ENCODE peak calls at places on chromosomes 1 and 21, in ten cellular contexts. O, N, E, I, Y, S, R, C, B and K are unnamed samples.

GRCh38 chr1:62362061-62362951 is 43.1 kb upstream of the KANK4 start:
- DNase-seq in O (no peak), N (no peak), E (no peak), I (no peak), Y (no peak), S (no peak), R (no peak), C (no peak), B (no peak), K (no peak)

GRCh38 chr21:20783611-20784010 is 214.6 kb upstream of the NCAM2 start:
- DNase-seq in O (no peak), N (no peak), E (no peak), I (no peak), Y (no peak), S (no peak), R (peak), C (no peak), B (no peak), K (no peak)

GRCh38 chr1:52413410-52414104 is 9.2 kb downstream of the PRPF38A start:
- DNase-seq in O (peak), N (peak), E (no peak), I (no peak), Y (no peak), S (no peak), R (peak), C (no peak), B (no peak), K (no peak)

GRCh38 chr21:26739189-26739588 is 106.0 kb downstream of the ADAMTS1 start:
- DNase-seq in O (peak), N (no peak), E (no peak), I (no peak), Y (no peak), S (no peak), R (peak), C (no peak), B (no peak), K (no peak)

GRCh38 chr1:111842411-111842810 is 86.7 kb downstream of the DDX20 start:
- DNase-seq in O (no peak), N (no peak), E (no peak), I (no peak), Y (no peak), S (no peak), R (no peak), C (no peak), B (no peak), K (no peak)

GRCh38 chr1:184684285-184685077 is 70.2 kb downstream of the EDEM3 start:
- DNase-seq in O (peak), N (no peak), E (no peak), I (no peak), Y (no peak), S (no peak), R (peak), C (no peak), B (no peak), K (no peak)

GRCh38 chr1:29256979-29257804 is 20.9 kb downstream of the PTPRU start:
- DNase-seq in O (peak), N (no peak), E (peak), I (no peak), Y (no peak), S (no peak), R (peak), C (no peak), B (no peak), K (no peak)

GRCh38 chr1:190551638-190552037 is 74.0 kb upstream of the BRINP3 start:
- DNase-seq in O (no peak), N (no peak), E (no peak), I (no peak), Y (no peak), S (no peak), R (no peak), C (no peak), B (no peak), K (no peak)

GRCh38 chr21:22346576-22346975 is 1348.4 kb downstream of the NCAM2 start:
- DNase-seq in O (no peak), N (no peak), E (no peak), I (no peak), Y (no peak), S (no peak), R (no peak), C (no peak), B (no peak), K (no peak)

GRCh38 chr1:235093013-235093618 is 35.5 kb downstream of the TOMM20 start:
- DNase-seq in O (peak), N (no peak), E (no peak), I (peak), Y (peak), S (no peak), R (peak), C (no peak), B (no peak), K (no peak)

GRCh38 chr1:27106561-27107323 is 48.2 kb downstream of the SLC9A1 start:
- DNase-seq in O (no peak), N (no peak), E (no peak), I (no peak), Y (no peak), S (peak), R (no peak), C (no peak), B (no peak), K (no peak)

GRCh38 chr1:214438059-214438458 is 113.3 kb downstream of the PTPN14 start:
- DNase-seq in O (no peak), N (no peak), E (peak), I (no peak), Y (peak), S (no peak), R (no peak), C (no peak), B (no peak), K (no peak)

GRCh38 chr1:87399264-87399663 is 70.6 kb downstream of the LMO4 start:
- DNase-seq in O (no peak), N (no peak), E (no peak), I (no peak), Y (no peak), S (no peak), R (peak), C (no peak), B (no peak), K (no peak)

GRCh38 chr1:204584699-204585372 is 68.6 kb downstream of the MDM4 start:
- DNase-seq in O (no peak), N (no peak), E (no peak), I (no peak), Y (no peak), S (peak), R (no peak), C (no peak), B (no peak), K (no peak)

GRCh38 chr1:45329445-45329844 is 2.8 kb downstream of the HPDL start:
- DNase-seq in O (no peak), N (no peak), E (no peak), I (no peak), Y (no peak), S (no peak), R (no peak), C (no peak), B (no peak), K (no peak)

GRCh38 chr1:235989105-235989504 is 75.8 kb downstream of the NID1 start:
- DNase-seq in O (no peak), N (no peak), E (no peak), I (no peak), Y (no peak), S (no peak), R (no peak), C (no peak), B (no peak), K (no peak)

GRCh38 chr21:34704119-34704518 is 35.3 kb downstream of the CLIC6 start:
- DNase-seq in O (peak), N (no peak), E (no peak), I (no peak), Y (no peak), S (no peak), R (peak), C (no peak), B (no peak), K (no peak)

GRCh38 chr1:217109928-217110327 is 386.7 kb upstream of the ESRRG start:
- DNase-seq in O (no peak), N (no peak), E (no peak), I (no peak), Y (no peak), S (no peak), R (no peak), C (no peak), B (no peak), K (no peak)

GRCh38 chr1:190170321-190170720 is 307.3 kb downstream of the BRINP3 start:
- DNase-seq in O (peak), N (no peak), E (no peak), I (no peak), Y (no peak), S (no peak), R (peak), C (no peak), B (no peak), K (no peak)

GRCh38 chr1:117365350-117366280 is 1.6 kb upstream of the MAN1A2 start:
- DNase-seq in O (peak), N (no peak), E (no peak), I (no peak), Y (no peak), S (no peak), R (peak), C (no peak), B (no peak), K (no peak)

GRCh38 chr1:172498858-172499257 is 34.1 kb upstream of the SUCO start:
- DNase-seq in O (no peak), N (no peak), E (no peak), I (no peak), Y (no peak), S (no peak), R (no peak), C (no peak), B (no peak), K (no peak)

GRCh38 chr1:2545754-2546514 is 10.2 kb upstream of the TNFRSF14 start:
- DNase-seq in O (peak), N (no peak), E (peak), I (peak), Y (peak), S (peak), R (peak), C (no peak), B (peak), K (peak)

GRCh38 chr21:34345091-34345871 is 18.5 kb upstream of the KCNE2 start:
- DNase-seq in O (peak), N (no peak), E (no peak), I (no peak), Y (no peak), S (no peak), R (peak), C (no peak), B (no peak), K (no peak)

GRCh38 chr1:222195857-222196256 is 352.0 kb downstream of the HHIPL2 start:
- DNase-seq in O (no peak), N (no peak), E (no peak), I (no peak), Y (no peak), S (no peak), R (no peak), C (no peak), B (no peak), K (no peak)

GRCh38 chr1:57017201-57017600 is 51.4 kb upstream of the C8B start:
- DNase-seq in O (no peak), N (no peak), E (no peak), I (peak), Y (no peak), S (no peak), R (peak), C (no peak), B (no peak), K (no peak)

GRCh38 chr1:225865514-225865913 is 16.7 kb downstream of the TMEM63A start:
- DNase-seq in O (no peak), N (no peak), E (no peak), I (no peak), Y (no peak), S (no peak), R (no peak), C (no peak), B (no peak), K (no peak)

GRCh38 chr1:7378346-7379130 is 392.6 kb upstream of the VAMP3 start:
- DNase-seq in O (no peak), N (no peak), E (no peak), I (no peak), Y (no peak), S (no peak), R (no peak), C (no peak), B (no peak), K (no peak)

GRCh38 chr1:23553896-23554480 is 5.3 kb downstream of the ID3 start:
- DNase-seq in O (no peak), N (no peak), E (no peak), I (no peak), Y (no peak), S (no peak), R (no peak), C (no peak), B (no peak), K (no peak)

GRCh38 chr1:23555225-23555801 is 4.0 kb downstream of the ID3 start:
- DNase-seq in O (peak), N (no peak), E (no peak), I (no peak), Y (no peak), S (no peak), R (peak), C (no peak), B (no peak), K (no peak)

GRCh38 chr1:23553206-23553895 is 6.0 kb downstream of the ID3 start:
- DNase-seq in O (no peak), N (no peak), E (no peak), I (no peak), Y (no peak), S (no peak), R (no peak), C (no peak), B (no peak), K (no peak)

GRCh38 chr1:23555949-23556640 is 3.2 kb downstream of the ID3 start:
- DNase-seq in O (peak), N (no peak), E (no peak), I (peak), Y (peak), S (no peak), R (peak), C (no peak), B (no peak), K (peak)

DNA sequence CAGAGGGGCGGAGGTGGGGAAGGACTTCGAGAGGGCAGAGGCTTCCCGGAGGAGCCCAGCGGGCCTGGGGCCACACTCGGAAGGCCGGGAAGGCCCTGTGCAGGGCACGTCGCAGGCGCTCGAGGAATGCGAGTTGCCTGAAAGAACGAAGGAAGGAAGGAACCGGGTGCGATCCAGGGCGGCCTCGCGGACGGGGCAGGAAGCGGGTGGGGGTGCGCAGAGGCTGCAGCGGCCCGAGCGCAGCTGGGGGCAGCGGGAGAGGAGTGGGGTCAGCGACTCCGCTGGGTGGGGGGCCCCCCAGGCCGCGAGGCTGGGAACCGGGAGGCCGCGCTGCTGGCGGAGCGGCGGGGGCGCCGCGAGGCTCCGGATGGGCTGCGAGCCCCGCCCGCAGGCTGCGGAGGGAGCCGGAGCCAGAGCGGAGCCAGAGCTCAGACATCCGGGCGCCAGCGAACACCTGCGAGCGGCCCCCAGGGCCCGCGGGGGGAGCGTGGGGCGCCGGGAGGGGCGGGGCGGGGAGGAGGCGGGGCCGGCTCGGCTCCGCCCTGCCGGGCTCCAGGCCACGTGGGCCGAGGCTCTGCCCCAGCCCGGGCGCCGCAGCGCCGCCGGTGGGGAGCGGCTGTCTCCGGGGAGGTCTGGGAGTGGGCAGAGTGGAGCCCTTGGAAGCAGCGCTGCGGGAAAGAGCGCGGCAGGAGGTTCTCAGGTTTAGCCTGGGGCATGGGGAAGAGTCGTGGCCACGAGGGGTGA is 4.6 kb downstream of the ID3 start:
- DNase-seq in O (peak), N (no peak), E (peak), I (peak), Y (peak), S (peak), R (peak), C (no peak), B (peak), K (no peak)
- TF ChIP-seq CTCF in O (peak), N (peak), E (no peak), I (peak), Y (no peak), S (peak), R (no peak), C (peak), B (peak), K (peak)

GRCh38 chr1:15390667-15391066 is 19.0 kb upstream of the EFHD2 start:
- DNase-seq in O (no peak), N (no peak), E (no peak), I (no peak), Y (no peak), S (no peak), R (no peak), C (no peak), B (no peak), K (no peak)
- TF ChIP-seq CTCF in O (no peak), N (no peak), E (no peak), I (no peak), Y (no peak), S (no peak), R (no peak), C (no peak), B (no peak), K (no peak)

GRCh38 chr1:155227261-155228095 is 19.0 kb downstream of the MTX1 start:
- DNase-seq in O (peak), N (peak), E (peak), I (peak), Y (peak), S (peak), R (peak), C (peak), B (peak), K (peak)
- TF ChIP-seq CTCF in O (no peak), N (no peak), E (no peak), I (no peak), Y (no peak), S (no peak), R (no peak), C (no peak), B (no peak), K (no peak)

GRCh38 chr1:48552903-48553626 is 81.1 kb upstream of the SPATA6 start:
- DNase-seq in O (no peak), N (no peak), E (no peak), I (no peak), Y (no peak), S (no peak), R (no peak), C (no peak), B (no peak), K (no peak)

GRCh38 chr1:48560114-48560513 is 88.1 kb upstream of the SPATA6 start:
- DNase-seq in O (no peak), N (no peak), E (no peak), I (no peak), Y (no peak), S (no peak), R (no peak), C (no peak), B (no peak), K (no peak)

GRCh38 chr1:48556161-48556850 is 84.3 kb upstream of the SPATA6 start:
- DNase-seq in O (no peak), N (no peak), E (no peak), I (no peak), Y (no peak), S (no peak), R (no peak), C (no peak), B (no peak), K (no peak)

GRCh38 chr1:48552420-48552819 is 80.4 kb upstream of the SPATA6 start:
- DNase-seq in O (no peak), N (no peak), E (no peak), I (peak), Y (no peak), S (no peak), R (peak), C (no peak), B (peak), K (no peak)

DNA sequence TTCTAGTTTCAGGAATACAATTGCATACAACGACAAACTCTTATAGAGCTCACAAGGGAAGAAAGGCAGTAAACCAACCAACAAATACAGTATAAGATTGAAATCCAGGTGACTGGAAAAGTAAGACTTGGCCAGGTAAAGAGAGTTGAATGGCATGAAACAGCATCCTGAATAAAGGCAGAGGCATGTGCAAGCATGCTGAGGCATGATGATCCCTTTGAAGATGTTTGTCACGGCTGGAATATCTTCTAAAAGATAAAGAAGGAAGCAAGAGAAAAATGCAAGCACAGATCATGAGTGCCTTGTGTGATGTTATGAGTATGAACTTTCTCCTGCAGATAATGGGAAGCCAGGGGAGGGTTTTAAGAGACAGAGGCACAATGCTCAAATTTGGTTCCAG is 83.3 kb upstream of the SPATA6 start:
- DNase-seq in O (no peak), N (no peak), E (no peak), I (no peak), Y (no peak), S (no peak), R (no peak), C (no peak), B (no peak), K (no peak)
- TF ChIP-seq CTCF in O (no peak), N (no peak), E (no peak), I (no peak), Y (no peak), S (no peak), R (no peak), C (no peak), B (no peak), K (no peak)

GRCh38 chr1:107529511-107530149 is 388.8 kb downstream of the NTNG1 start:
- DNase-seq in O (peak), N (no peak), E (no peak), I (peak), Y (peak), S (no peak), R (peak), C (peak), B (peak), K (no peak)
- TF ChIP-seq CTCF in O (peak), N (peak), E (peak), I (peak), Y (peak), S (peak), R (peak), C (peak), B (peak), K (peak)